ENCODE peak calls at places on chromosomes 1 and 21, in six cellular contexts. J is RWPE2; P is NAMALWA; Q is endothelial cell; Y is transverse colon; A is activated CD4-positive, alpha-beta T cell treated with anti-CD3 and anti-CD28 coated beads for 48 hours. W is an unnamed sample.

GRCh38 chr1:115329965-115330364 is 8.1 kb downstream of the NGF start:
- DNase-seq in Q (no peak), J (no peak), A (no peak), Y (no peak), P (no peak), W (no peak)

GRCh38 chr1:173191011-173191410 is 16.1 kb downstream of the TNFSF4 start:
- DNase-seq in A (no peak), Q (no peak), J (no peak), P (no peak), Y (no peak), W (no peak)

GRCh38 chr1:179058343-179059184 is 23.3 kb upstream of the TOR3A start:
- DNase-seq in Q (no peak), A (no peak), J (no peak), P (no peak), Y (no peak), W (no peak)

GRCh38 chr1:201539561-201540404 is 856 bp downstream of the NAV1 start:
- DNase-seq in J (no peak), A (no peak), Y (peak; percentile 37), P (no peak), Q (peak; percentile 46), W (no peak)

GRCh38 chr1:166197597-166197996 is 30.8 kb upstream of the FAM78B start:
- DNase-seq in Y (no peak), J (no peak), P (no peak), A (no peak), Q (no peak), W (no peak)

GRCh38 chr1:185480545-185480944 is 163.5 kb upstream of the IVNS1ABP start:
- DNase-seq in Q (no peak), P (no peak), A (no peak), J (no peak), Y (no peak), W (no peak)

GRCh38 chr1:16132325-16132785 is 23.5 kb downstream of the EPHA2 start:
- DNase-seq in Y (no peak), Q (no peak), P (no peak), A (no peak), J (no peak), W (no peak)

GRCh38 chr21:36839735-36840134 is 126.7 kb downstream of the HLCS start:
- DNase-seq in P (no peak), Y (no peak), Q (no peak), J (no peak), A (no peak), W (no peak)

GRCh38 chr1:225485991-225486530 is 58.2 kb upstream of the LBR start:
- DNase-seq in Q (no peak), Y (no peak), J (no peak), A (no peak), P (no peak), W (no peak)

GRCh38 chr1:2314803-2315710 is 76.3 kb downstream of the MORN1 start:
- DNase-seq in Q (peak; percentile 81), A (peak; percentile 59), J (no peak), P (peak; percentile 50), Y (peak; percentile 58), W (no peak)

GRCh38 chr1:216815239-216815955 is 92.2 kb upstream of the ESRRG start:
- DNase-seq in A (no peak), P (no peak), J (no peak), Y (no peak), Q (no peak), W (no peak)

GRCh38 chr1:236685917-236686814 is at the start of gene ACTN2:
- DNase-seq in P (peak; percentile 9), Q (peak; percentile 41), Y (peak; percentile 40), J (no peak), A (peak; percentile 65), W (no peak)

GRCh38 chr1:187409341-187409740 is 580.6 kb downstream of the PLA2G4A start:
- DNase-seq in Y (no peak), P (no peak), A (no peak), J (no peak), Q (no peak), W (no peak)

GRCh38 chr1:233111731-233112130 is 161.3 kb downstream of the NTPCR start:
- DNase-seq in A (no peak), Q (no peak), Y (no peak), J (no peak), P (no peak), W (no peak)